ENCODE peak calls at places on chromosomes 3 and 15, in nine cellular contexts. H is mucosa of gallbladder; L is mesothelial cell of epicardium; K is T follicular helper cell; D is anterior cingulate cortex; Z is NCI-H1105; Q is stimulated activated CD4-positive, alpha-beta T cell treated with anti-CD3 and anti-CD28 coated beads, Interleukin-1b, Interleukin-23, amount 100 ng/mL, for 24 hours; E is head of caudate nucleus; B is GM12864. R is an unnamed sample.

GRCh38 chr3:183100376-183100775 is 1.1 kb upstream of the MCCC1 start:
- DNase-seq in D (no peak), K (no peak), E (no peak), Z (no peak), Q (no peak), L (no peak), H (no peak), B (no peak), R (no peak)

GRCh38 chr3:189170559-189170958 is 1.2 kb upstream of the TPRG1 start:
- DNase-seq in H (no peak), E (no peak), Q (no peak), B (no peak), K (no peak), Z (no peak), L (no peak), D (no peak), R (no peak)

GRCh38 chr3:66402596-66403267 is 98.1 kb downstream of the LRIG1 start:
- DNase-seq in E (no peak), B (no peak), H (no peak), Z (no peak), K (no peak), D (no peak), L (no peak), Q (no peak), R (peak)

GRCh38 chr3:20564966-20565365 is 379.0 kb upstream of the SGO1 start:
- DNase-seq in L (no peak), D (no peak), K (no peak), E (no peak), Q (no peak), Z (no peak), B (no peak), H (no peak), R (no peak)

GRCh38 chr15:88450125-88450798 is 16.9 kb downstream of the MRPL46 start:
- DNase-seq in Z (peak), E (peak), K (peak), H (peak), L (peak), Q (peak), D (peak), B (no peak), R (no peak)

GRCh38 chr3:99934984-99935797 is 117.5 kb downstream of the CMSS1 start:
- DNase-seq in Z (no peak), E (no peak), B (no peak), K (no peak), H (no peak), L (no peak), Q (no peak), D (no peak), R (no peak)

GRCh38 chr15:63601026-63601726 is 4.0 kb downstream of the FBXL22 start:
- DNase-seq in Z (no peak), H (no peak), D (peak), B (no peak), L (no peak), Q (peak), E (peak), K (peak), R (no peak)

GRCh38 chr3:59286791-59287531 is 237.1 kb upstream of the CFAP20DC start:
- DNase-seq in Q (peak), H (peak), B (no peak), E (no peak), Z (no peak), L (no peak), D (no peak), K (no peak), R (no peak)

GRCh38 chr3:124234852-124235252 is 242.9 kb upstream of the ROPN1 start:
- DNase-seq in D (no peak), K (no peak), L (no peak), E (no peak), H (no peak), Z (no peak), B (no peak), Q (no peak), R (no peak)

GRCh38 chr3:57026918-57027317 is 33.5 kb upstream of the SPATA12 start:
- DNase-seq in K (no peak), H (peak), E (no peak), L (no peak), D (no peak), Z (no peak), Q (no peak), B (no peak), R (no peak)

GRCh38 chr3:116920836-116921596 is 211.4 kb downstream of the TUSC7 start:
- DNase-seq in Q (no peak), D (no peak), H (no peak), Z (no peak), B (no peak), K (no peak), L (no peak), E (no peak), R (no peak)

GRCh38 chr3:186481526-186481925 is 62.7 kb downstream of the CRYGS start:
- DNase-seq in B (no peak), D (no peak), H (no peak), K (no peak), E (no peak), L (no peak), Z (no peak), Q (no peak), R (no peak)

GRCh38 chr3:27526614-27527315 is 42.6 kb upstream of the SLC4A7 start:
- DNase-seq in E (no peak), B (no peak), H (no peak), Q (no peak), Z (no peak), K (no peak), L (no peak), D (no peak), R (no peak)

GRCh38 chr3:4637265-4637664 is 144.1 kb downstream of the ITPR1 start:
- DNase-seq in L (no peak), Q (no peak), D (no peak), K (no peak), B (no peak), Z (no peak), H (no peak), E (no peak), R (no peak)

GRCh38 chr3:147431746-147432145 is 22.6 kb downstream of the ZIC1 start:
- DNase-seq in L (no peak), B (no peak), H (no peak), K (no peak), Z (no peak), Q (no peak), D (no peak), E (no peak), R (no peak)

GRCh38 chr3:94990952-94991705 is 928.3 kb downstream of the NSUN3 start:
- DNase-seq in L (no peak), K (no peak), D (no peak), Q (no peak), B (no peak), H (no peak), Z (no peak), E (no peak), R (no peak)

GRCh38 chr3:187762792-187763191 is 17.5 kb upstream of the BCL6 start:
- DNase-seq in B (no peak), D (no peak), E (no peak), Q (no peak), Z (no peak), K (no peak), H (no peak), L (no peak), R (no peak)

GRCh38 chr3:153293222-153293621 is 131.2 kb downstream of the RAP2B start:
- DNase-seq in B (no peak), K (no peak), D (no peak), Z (no peak), L (no peak), H (no peak), Q (no peak), E (no peak), R (no peak)

GRCh38 chr15:29252231-29252630 is 17.4 kb downstream of the NSMCE3 start:
- DNase-seq in D (no peak), Q (no peak), B (no peak), E (no peak), Z (no peak), K (no peak), H (no peak), L (no peak), R (no peak)

GRCh38 chr15:77773903-77774302 is 141.2 kb upstream of the LINGO1 start:
- DNase-seq in H (no peak), B (no peak), E (no peak), Z (no peak), D (no peak), Q (no peak), K (no peak), L (no peak), R (no peak)

GRCh38 chr15:76147906-76148553 is 88.2 kb downstream of the TMEM266 start:
- DNase-seq in L (peak), E (peak), D (no peak), Q (peak), H (peak), Z (peak), K (peak), B (no peak), R (no peak)

GRCh38 chr3:134527037-134527436 is 41.2 kb downstream of the CEP63 start:
- DNase-seq in E (no peak), L (no peak), Q (peak), B (no peak), Z (no peak), K (no peak), D (no peak), H (no peak), R (no peak)

GRCh38 chr3:29410200-29410599 is 129.3 kb downstream of the RBMS3 start:
- DNase-seq in L (no peak), H (no peak), Q (no peak), B (peak), K (no peak), Z (no peak), E (no peak), D (no peak), R (no peak)

GRCh38 chr3:172606021-172606420 is 82.8 kb upstream of the TNFSF10 start:
- DNase-seq in K (no peak), Q (no peak), D (no peak), B (no peak), H (no peak), Z (no peak), E (no peak), L (no peak), R (no peak)

GRCh38 chr3:71305246-71306206 is 278.0 kb downstream of the FOXP1 start:
- DNase-seq in L (no peak), D (no peak), H (peak), K (no peak), B (no peak), Z (no peak), Q (no peak), E (peak), R (no peak)

GRCh38 chr15:67735896-67736295 is 89.4 kb upstream of the SKOR1 start:
- DNase-seq in D (no peak), H (no peak), L (no peak), Q (no peak), B (no peak), K (no peak), E (no peak), Z (no peak), R (no peak)

GRCh38 chr15:75723847-75724660 is 11.4 kb upstream of the CSPG4 start:
- DNase-seq in L (peak), B (no peak), E (peak), H (peak), D (peak), Q (peak), Z (no peak), K (peak), R (no peak)

GRCh38 chr3:17979911-17980310 is 237.5 kb upstream of the TBC1D5 start:
- DNase-seq in Z (no peak), D (no peak), K (no peak), Q (no peak), B (no peak), L (no peak), E (no peak), H (no peak), R (no peak)

GRCh38 chr3:185866555-185866954 is 41.7 kb upstream of the IGF2BP2 start:
- DNase-seq in Z (no peak), K (no peak), L (no peak), Q (no peak), E (no peak), H (no peak), B (no peak), D (no peak), R (no peak)

GRCh38 chr3:32848215-32848614 is 30.4 kb downstream of the TRIM71 start:
- DNase-seq in L (no peak), Z (no peak), H (no peak), E (no peak), Q (no peak), B (no peak), D (no peak), K (no peak), R (no peak)

GRCh38 chr3:141498592-141499223 is 11.9 kb downstream of the RASA2 start:
- DNase-seq in L (no peak), E (peak), Q (peak), D (no peak), Z (no peak), H (peak), K (peak), B (peak), R (no peak)

GRCh38 chr3:143763568-143764162 is 84.6 kb downstream of the SLC9A9 start:
- DNase-seq in E (no peak), Q (no peak), D (no peak), B (no peak), Z (peak), K (no peak), H (no peak), L (no peak), R (no peak)

GRCh38 chr3:82875401-82875800 is 1114.0 kb upstream of the GBE1 start:
- DNase-seq in Z (no peak), B (no peak), Q (no peak), K (no peak), E (no peak), L (no peak), H (no peak), D (no peak), R (no peak)

GRCh38 chr15:37135225-37135624 is 34.9 kb upstream of the MEIS2 start:
- DNase-seq in K (no peak), L (no peak), B (no peak), H (no peak), Q (no peak), E (no peak), Z (peak), D (no peak), R (no peak)

GRCh38 chr3:118942195-118942594 is 92.5 kb downstream of the IGSF11 start:
- DNase-seq in K (no peak), B (no peak), E (no peak), L (no peak), Q (no peak), H (no peak), D (no peak), Z (no peak), R (no peak)

GRCh38 chr3:186239321-186239720 is 122.7 kb downstream of the DGKG start:
- DNase-seq in K (no peak), Z (peak), L (no peak), B (no peak), H (no peak), E (peak), D (peak), Q (no peak), R (no peak)

R was measured in mesenteric fat pad.